ENCODE peak calls at places on chromosomes 3 and 15, in nine cellular contexts. M, Y, H, F, B, N, L, J and Q are unnamed samples. For H3K36me3, the result is how much of the 10 kb centered on the place peaks cover.

GRCh38 chr3:194303749-194304148 is 47.4 kb downstream of the CPN2 start:
- DNase-seq in M (no peak), Y (no peak), H (no peak), F (no peak), B (no peak), N (no peak), L (no peak), J (no peak), Q (no peak)

GRCh38 chr3:154125378-154126030 is 4.3 kb downstream of the ARHGEF26 start:
- DNase-seq in M (no peak), Y (no peak), H (no peak), F (no peak), B (no peak), N (no peak), L (no peak), J (no peak), Q (no peak)

GRCh38 chr3:123395235-123395634 is 53.7 kb downstream of the ADCY5 start:
- DNase-seq in M (no peak), Y (no peak), H (no peak), F (no peak), B (no peak), N (no peak), L (no peak), J (no peak), Q (no peak)

GRCh38 chr15:68375716-68376220 is 56.2 kb downstream of the ITGA11 start:
- DNase-seq in M (no peak), Y (no peak), H (peak), F (no peak), B (no peak), N (no peak), L (no peak), J (peak), Q (no peak)

GRCh38 chr3:182636646-182637045 is 156.7 kb upstream of the ATP11B start:
- DNase-seq in M (no peak), Y (no peak), H (no peak), F (no peak), B (no peak), N (no peak), L (no peak), J (no peak), Q (no peak)

GRCh38 chr3:85535517-85535916 is 576.7 kb downstream of the CADM2 start:
- DNase-seq in M (no peak), Y (no peak), H (no peak), F (no peak), B (no peak), N (no peak), L (no peak), J (no peak), Q (no peak)

GRCh38 chr15:38563723-38564519 is 693 bp downstream of the RASGRP1 start:
- DNase-seq in M (peak), Y (peak), H (peak), F (peak), B (no peak), N (peak), L (peak), J (no peak), Q (peak)

GRCh38 chr3:118986734-118987133 is 47.9 kb downstream of the IGSF11 start:
- DNase-seq in M (no peak), Y (no peak), H (no peak), F (no peak), B (no peak), N (no peak), L (no peak), J (no peak), Q (no peak)

GRCh38 chr15:45157974-45158373 is 28.2 kb downstream of the DUOX1 start:
- DNase-seq in M (peak), Y (no peak), H (no peak), F (no peak), B (peak), N (peak), L (no peak), J (no peak), Q (no peak)

GRCh38 chr3:71910107-71910506 is 125.2 kb upstream of the PROK2 start:
- DNase-seq in M (no peak), Y (no peak), H (no peak), F (no peak), B (no peak), N (no peak), L (no peak), J (no peak), Q (no peak)

GRCh38 chr15:53527996-53528395 is 231.5 kb downstream of the WDR72 start:
- DNase-seq in M (no peak), Y (no peak), H (no peak), F (no peak), B (no peak), N (no peak), L (no peak), J (no peak), Q (no peak)
- H3K27ac ChIP-seq in M (no peak), Y (no peak), H (no peak), F (no peak), B (no peak), N (no peak), L (no peak), J (no peak), Q (no peak)

GRCh38 chr3:115862824-115863223 is 239.5 kb downstream of the GAP43 start:
- DNase-seq in M (no peak), Y (no peak), H (no peak), F (peak), B (no peak), N (peak), L (no peak), J (no peak), Q (peak)
- H3K4me3 ChIP-seq in M (no peak), Y (no peak), H (no peak), F (no peak), B (no peak), N (no peak), L (no peak), J (no peak), Q (no peak)

GRCh38 chr15:28184166-28184565 is 85.1 kb upstream of the OCA2 start:
- DNase-seq in M (no peak), Y (no peak), H (no peak), F (no peak), B (no peak), N (no peak), L (no peak), J (no peak), Q (no peak)
- H3K36me3 ChIP-seq in M (under half), Y (under half), H (half or more), F (half or more), B (under half), N (under half), L (under half), J (under half), Q (under half)

GRCh38 chr3:13345772-13346171 is 74.3 kb downstream of the NUP210 start:
- DNase-seq in M (no peak), Y (no peak), H (no peak), F (no peak), B (no peak), N (no peak), L (no peak), J (no peak), Q (no peak)

GRCh38 chr3:13348671-13349396 is 71.3 kb downstream of the NUP210 start:
- DNase-seq in M (no peak), Y (no peak), H (no peak), F (peak), B (no peak), N (peak), L (no peak), J (no peak), Q (no peak)

GRCh38 chr3:13346481-13347389 is 73.4 kb downstream of the NUP210 start:
- DNase-seq in M (no peak), Y (peak), H (peak), F (peak), B (no peak), N (peak), L (peak), J (no peak), Q (peak)

GRCh38 chr3:13348100-13348499 is 72.0 kb downstream of the NUP210 start:
- DNase-seq in M (no peak), Y (no peak), H (no peak), F (no peak), B (no peak), N (no peak), L (no peak), J (no peak), Q (no peak)

GRCh38 chr3:13347390-13347966 is 72.6 kb downstream of the NUP210 start:
- DNase-seq in M (peak), Y (no peak), H (no peak), F (peak), B (no peak), N (peak), L (no peak), J (no peak), Q (no peak)
- H3K27ac ChIP-seq in M (no peak), Y (no peak), H (no peak), F (no peak), B (no peak), N (peak), L (no peak), J (no peak), Q (no peak)

GRCh38 chr15:65038838-65039237 is 6.3 kb upstream of the SLC51B start:
- DNase-seq in M (no peak), Y (no peak), H (no peak), F (no peak), B (no peak), N (no peak), L (no peak), J (peak), Q (no peak)

GRCh38 chr15:65040461-65040860 is 4.7 kb upstream of the SLC51B start:
- DNase-seq in M (no peak), Y (no peak), H (no peak), F (peak), B (no peak), N (no peak), L (peak), J (no peak), Q (no peak)

GRCh38 chr15:65044724-65045481 is at the start of gene SLC51B:
- DNase-seq in M (peak), Y (no peak), H (peak), F (no peak), B (no peak), N (no peak), L (peak), J (no peak), Q (peak)

GRCh38 chr15:65041787-65042186 is 3.4 kb upstream of the SLC51B start:
- DNase-seq in M (no peak), Y (no peak), H (no peak), F (peak), B (no peak), N (no peak), L (peak), J (no peak), Q (no peak)

DNA sequence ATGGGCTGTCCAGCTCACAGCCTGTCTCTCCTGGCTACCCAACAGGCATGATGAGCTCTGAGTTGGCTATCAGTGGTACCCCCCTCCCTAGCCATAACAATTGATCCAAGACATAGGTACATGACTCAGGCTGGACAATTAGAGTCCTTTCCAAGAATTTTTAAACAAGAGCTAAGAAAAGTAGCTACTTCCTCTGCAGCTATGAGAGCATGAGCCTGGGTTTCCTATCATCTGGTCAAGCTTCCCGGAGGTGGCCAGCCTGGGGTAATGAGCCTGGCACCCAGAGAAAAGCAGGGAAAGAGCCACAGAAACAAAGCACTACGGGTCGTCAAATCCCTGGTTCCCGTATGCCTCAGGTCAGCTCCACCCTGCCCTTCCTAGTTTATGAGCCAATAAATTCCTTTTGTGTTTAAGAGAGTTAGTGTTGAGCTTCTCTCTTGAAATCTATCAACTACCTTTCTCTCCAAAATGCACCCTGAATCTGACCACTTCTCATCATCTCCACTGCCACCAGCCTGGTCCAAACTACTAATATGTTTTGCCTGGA is 2.3 kb upstream of the SLC51B start:
- DNase-seq in M (no peak), Y (no peak), H (no peak), F (peak), B (no peak), N (no peak), L (peak), J (no peak), Q (no peak)
- H3K4me3 ChIP-seq in M (no peak), Y (no peak), H (no peak), F (no peak), B (no peak), N (no peak), L (no peak), J (no peak), Q (no peak)

GRCh38 chr3:120067090-120067489 is 27.2 kb downstream of the GSK3B start:
- DNase-seq in M (no peak), Y (no peak), H (no peak), F (no peak), B (no peak), N (no peak), L (no peak), J (no peak), Q (no peak)
- H3K36me3 ChIP-seq in M (under half), Y (under half), H (under half), F (under half), B (under half), N (under half), L (under half), J (under half), Q (under half)

DNA sequence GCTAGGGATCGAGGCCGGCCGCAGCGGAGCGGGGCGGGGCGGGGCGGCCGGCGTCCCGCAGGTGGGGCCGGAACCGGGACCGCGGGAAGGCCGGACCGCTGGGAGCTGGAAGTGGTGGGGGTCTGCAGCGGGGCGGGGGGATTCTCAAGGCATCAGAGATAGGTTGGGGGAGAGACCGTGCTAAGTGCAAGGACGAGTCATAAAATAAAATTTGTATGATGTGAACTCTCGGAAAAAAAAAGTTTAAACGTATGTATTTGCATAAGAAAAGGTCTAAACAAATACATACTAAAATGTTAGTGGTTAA is at the start of gene AVEN:
- DNase-seq in M (no peak), Y (no peak), H (no peak), F (no peak), B (no peak), N (no peak), L (no peak), J (no peak), Q (no peak)
- H3K27ac ChIP-seq in M (peak), Y (peak), H (peak), F (peak), B (peak), N (peak), L (peak), J (peak), Q (peak)

GRCh38 chr3:113629941-113630340 is 66.5 kb downstream of the USF3 start:
- DNase-seq in M (peak), Y (no peak), H (no peak), F (no peak), B (no peak), N (peak), L (peak), J (no peak), Q (peak)
- H3K4me3 ChIP-seq in M (no peak), Y (no peak), H (no peak), F (no peak), B (no peak), N (no peak), L (no peak), J (no peak), Q (no peak)